ENCODE peak calls at places on chromosomes 2 and 18, in nine cellular contexts. One of them, this sample, is unnamed.
A peak's percentile ranks its signal among the peaks of the same experiment; 100 is the strongest.

GRCh38 chr2:17195016-17195415 is 323.2 kb downstream of the RAD51AP2 start:
- DNase-seq in progenitor cell of endocrine pancreas: no peak
- DNase-seq in NCI-H2029: no peak
- DNase-seq in GM04504: no peak
- DNase-seq in CD8-positive, alpha-beta memory T cell: no peak
- DNase-seq in epithelial cell of esophagus: no peak
- DNase-seq in stimulated activated CD8-positive, alpha-beta memory T cell treated with anti-CD3 and anti-CD28 coated beads, Interleukin-4, amount 100 ng/mL, for 1 hour: no peak
- DNase-seq in GDM1: no peak
- DNase-seq in activated T-cell treated with anti-CD3 and anti-CD28 coated beads, Interleukin-2, amount 50 U/mL, for 4 hours: no peak
- DNase-seq in this sample: no peak

GRCh38 chr18:31275722-31276463 is 42.1 kb upstream of the DSG1 start:
- DNase-seq in progenitor cell of endocrine pancreas: no peak
- DNase-seq in CD8-positive, alpha-beta memory T cell: no peak
- DNase-seq in activated T-cell treated with anti-CD3 and anti-CD28 coated beads, Interleukin-2, amount 50 U/mL, for 4 hours: no peak
- DNase-seq in stimulated activated CD8-positive, alpha-beta memory T cell treated with anti-CD3 and anti-CD28 coated beads, Interleukin-4, amount 100 ng/mL, for 1 hour: no peak
- DNase-seq in NCI-H2029: no peak
- DNase-seq in GDM1: peak; percentile 40
- DNase-seq in epithelial cell of esophagus: peak; percentile 84
- DNase-seq in GM04504: no peak
- DNase-seq in this sample: no peak

GRCh38 chr18:6666286-6666685 is 63.2 kb upstream of the ARHGAP28 start:
- DNase-seq in GDM1: no peak
- DNase-seq in epithelial cell of esophagus: no peak
- DNase-seq in CD8-positive, alpha-beta memory T cell: no peak
- DNase-seq in GM04504: no peak
- DNase-seq in NCI-H2029: no peak
- DNase-seq in progenitor cell of endocrine pancreas: no peak
- DNase-seq in activated T-cell treated with anti-CD3 and anti-CD28 coated beads, Interleukin-2, amount 50 U/mL, for 4 hours: no peak
- DNase-seq in stimulated activated CD8-positive, alpha-beta memory T cell treated with anti-CD3 and anti-CD28 coated beads, Interleukin-4, amount 100 ng/mL, for 1 hour: no peak
- DNase-seq in this sample: no peak

GRCh38 chr18:74722237-74722636 is 124.6 kb downstream of the ZNF407 start:
- DNase-seq in GM04504: peak; percentile 48
- DNase-seq in activated T-cell treated with anti-CD3 and anti-CD28 coated beads, Interleukin-2, amount 50 U/mL, for 4 hours: no peak
- DNase-seq in epithelial cell of esophagus: peak; percentile 73
- DNase-seq in GDM1: no peak
- DNase-seq in stimulated activated CD8-positive, alpha-beta memory T cell treated with anti-CD3 and anti-CD28 coated beads, Interleukin-4, amount 100 ng/mL, for 1 hour: no peak
- DNase-seq in CD8-positive, alpha-beta memory T cell: no peak
- DNase-seq in progenitor cell of endocrine pancreas: no peak
- DNase-seq in NCI-H2029: no peak
- DNase-seq in this sample: no peak

GRCh38 chr2:150538582-150539236 is 51.2 kb upstream of the RND3 start:
- DNase-seq in NCI-H2029: no peak
- DNase-seq in CD8-positive, alpha-beta memory T cell: no peak
- DNase-seq in activated T-cell treated with anti-CD3 and anti-CD28 coated beads, Interleukin-2, amount 50 U/mL, for 4 hours: no peak
- DNase-seq in progenitor cell of endocrine pancreas: no peak
- DNase-seq in epithelial cell of esophagus: peak; percentile 32
- DNase-seq in GM04504: peak; percentile 72
- DNase-seq in stimulated activated CD8-positive, alpha-beta memory T cell treated with anti-CD3 and anti-CD28 coated beads, Interleukin-4, amount 100 ng/mL, for 1 hour: no peak
- DNase-seq in GDM1: no peak
- DNase-seq in this sample: no peak

GRCh38 chr2:47869859-47870258 is 36.4 kb downstream of the FBXO11 start:
- DNase-seq in progenitor cell of endocrine pancreas: no peak
- DNase-seq in CD8-positive, alpha-beta memory T cell: no peak
- DNase-seq in epithelial cell of esophagus: no peak
- DNase-seq in NCI-H2029: no peak
- DNase-seq in stimulated activated CD8-positive, alpha-beta memory T cell treated with anti-CD3 and anti-CD28 coated beads, Interleukin-4, amount 100 ng/mL, for 1 hour: no peak
- DNase-seq in GDM1: no peak
- DNase-seq in GM04504: no peak
- DNase-seq in activated T-cell treated with anti-CD3 and anti-CD28 coated beads, Interleukin-2, amount 50 U/mL, for 4 hours: no peak
- DNase-seq in this sample: no peak

GRCh38 chr2:31859959-31860358 is 150.8 kb downstream of the MEMO1 start:
- DNase-seq in NCI-H2029: no peak
- DNase-seq in activated T-cell treated with anti-CD3 and anti-CD28 coated beads, Interleukin-2, amount 50 U/mL, for 4 hours: no peak
- DNase-seq in epithelial cell of esophagus: no peak
- DNase-seq in stimulated activated CD8-positive, alpha-beta memory T cell treated with anti-CD3 and anti-CD28 coated beads, Interleukin-4, amount 100 ng/mL, for 1 hour: no peak
- DNase-seq in GDM1: no peak
- DNase-seq in progenitor cell of endocrine pancreas: no peak
- DNase-seq in CD8-positive, alpha-beta memory T cell: no peak
- DNase-seq in GM04504: no peak
- DNase-seq in this sample: no peak

GRCh38 chr2:11101430-11101829 is 53.8 kb upstream of the SLC66A3 start:
- DNase-seq in GM04504: no peak
- DNase-seq in GDM1: no peak
- DNase-seq in activated T-cell treated with anti-CD3 and anti-CD28 coated beads, Interleukin-2, amount 50 U/mL, for 4 hours: no peak
- DNase-seq in NCI-H2029: no peak
- DNase-seq in CD8-positive, alpha-beta memory T cell: no peak
- DNase-seq in progenitor cell of endocrine pancreas: no peak
- DNase-seq in epithelial cell of esophagus: no peak
- DNase-seq in stimulated activated CD8-positive, alpha-beta memory T cell treated with anti-CD3 and anti-CD28 coated beads, Interleukin-4, amount 100 ng/mL, for 1 hour: no peak
- DNase-seq in this sample: no peak

GRCh38 chr2:41709702-41710599 is 337.9 kb upstream of the PKDCC start:
- DNase-seq in GM04504: no peak
- DNase-seq in epithelial cell of esophagus: peak; percentile 91
- DNase-seq in progenitor cell of endocrine pancreas: no peak
- DNase-seq in GDM1: no peak
- DNase-seq in NCI-H2029: no peak
- DNase-seq in CD8-positive, alpha-beta memory T cell: no peak
- DNase-seq in activated T-cell treated with anti-CD3 and anti-CD28 coated beads, Interleukin-2, amount 50 U/mL, for 4 hours: no peak
- DNase-seq in stimulated activated CD8-positive, alpha-beta memory T cell treated with anti-CD3 and anti-CD28 coated beads, Interleukin-4, amount 100 ng/mL, for 1 hour: no peak
- DNase-seq in this sample: no peak

GRCh38 chr18:56748698-56749268 is 97.6 kb downstream of the WDR7 start:
- DNase-seq in NCI-H2029: no peak
- DNase-seq in activated T-cell treated with anti-CD3 and anti-CD28 coated beads, Interleukin-2, amount 50 U/mL, for 4 hours: no peak
- DNase-seq in stimulated activated CD8-positive, alpha-beta memory T cell treated with anti-CD3 and anti-CD28 coated beads, Interleukin-4, amount 100 ng/mL, for 1 hour: no peak
- DNase-seq in epithelial cell of esophagus: peak; percentile 46
- DNase-seq in GM04504: no peak
- DNase-seq in GDM1: no peak
- DNase-seq in CD8-positive, alpha-beta memory T cell: no peak
- DNase-seq in progenitor cell of endocrine pancreas: no peak
- DNase-seq in this sample: no peak

GRCh38 chr2:105800036-105800755 is 55.5 kb downstream of the NCK2 start:
- DNase-seq in epithelial cell of esophagus: peak; percentile 51
- DNase-seq in GM04504: no peak
- DNase-seq in progenitor cell of endocrine pancreas: no peak
- DNase-seq in GDM1: no peak
- DNase-seq in NCI-H2029: no peak
- DNase-seq in activated T-cell treated with anti-CD3 and anti-CD28 coated beads, Interleukin-2, amount 50 U/mL, for 4 hours: no peak
- DNase-seq in CD8-positive, alpha-beta memory T cell: no peak
- DNase-seq in stimulated activated CD8-positive, alpha-beta memory T cell treated with anti-CD3 and anti-CD28 coated beads, Interleukin-4, amount 100 ng/mL, for 1 hour: no peak
- DNase-seq in this sample: no peak